ENCODE peak calls at places on chromosomes 5 and 9, in nine cellular contexts. One of them, this sample, is unnamed.

GRCh38 chr5:170434953-170435605 is 45.9 kb upstream of the KCNMB1 start:
- DNase-seq in hepatocyte: peak
- DNase-seq in nephron progenitor cell: peak
- DNase-seq in astrocyte of the spinal cord: peak
- DNase-seq in Calu3: peak
- DNase-seq in cardiac fibroblast: peak
- DNase-seq in AG04449: no peak
- DNase-seq in GM12865: peak
- DNase-seq in endodermal cell: peak
- DNase-seq in this sample: peak

GRCh38 chr9:101397746-101398334 is 578 bp downstream of the MRPL50 start:
- DNase-seq in hepatocyte: no peak
- DNase-seq in nephron progenitor cell: no peak
- DNase-seq in astrocyte of the spinal cord: no peak
- DNase-seq in Calu3: no peak
- DNase-seq in cardiac fibroblast: no peak
- DNase-seq in AG04449: no peak
- DNase-seq in GM12865: peak
- DNase-seq in endodermal cell: no peak
- DNase-seq in this sample: no peak

GRCh38 chr5:149780043-149780737 is 50.1 kb downstream of the PPARGC1B start:
- DNase-seq in hepatocyte: no peak
- DNase-seq in nephron progenitor cell: no peak
- DNase-seq in astrocyte of the spinal cord: no peak
- DNase-seq in Calu3: peak
- DNase-seq in cardiac fibroblast: no peak
- DNase-seq in AG04449: no peak
- DNase-seq in GM12865: no peak
- DNase-seq in endodermal cell: no peak
- DNase-seq in this sample: no peak

GRCh38 chr5:39599721-39600431 is 175.1 kb upstream of the DAB2 start:
- DNase-seq in hepatocyte: peak
- DNase-seq in nephron progenitor cell: no peak
- DNase-seq in astrocyte of the spinal cord: peak
- DNase-seq in Calu3: no peak
- DNase-seq in cardiac fibroblast: peak
- DNase-seq in AG04449: no peak
- DNase-seq in GM12865: no peak
- DNase-seq in endodermal cell: no peak
- DNase-seq in this sample: no peak

GRCh38 chr9:122348791-122349190 is 22.0 kb upstream of the PTGS1 start:
- DNase-seq in hepatocyte: no peak
- DNase-seq in nephron progenitor cell: no peak
- DNase-seq in astrocyte of the spinal cord: no peak
- DNase-seq in Calu3: no peak
- DNase-seq in cardiac fibroblast: no peak
- DNase-seq in AG04449: no peak
- DNase-seq in GM12865: no peak
- DNase-seq in endodermal cell: no peak
- DNase-seq in this sample: no peak

GRCh38 chr9:123656565-123656964 is 273.4 kb downstream of the DENND1A start:
- DNase-seq in hepatocyte: no peak
- DNase-seq in nephron progenitor cell: no peak
- DNase-seq in astrocyte of the spinal cord: peak
- DNase-seq in Calu3: no peak
- DNase-seq in cardiac fibroblast: peak
- DNase-seq in AG04449: no peak
- DNase-seq in GM12865: no peak
- DNase-seq in endodermal cell: no peak
- DNase-seq in this sample: no peak

GRCh38 chr5:66717455-66718373 is 121.5 kb downstream of the MAST4 start:
- DNase-seq in hepatocyte: no peak
- DNase-seq in nephron progenitor cell: no peak
- DNase-seq in astrocyte of the spinal cord: no peak
- DNase-seq in Calu3: no peak
- DNase-seq in cardiac fibroblast: no peak
- DNase-seq in AG04449: no peak
- DNase-seq in GM12865: no peak
- DNase-seq in endodermal cell: no peak
- DNase-seq in this sample: no peak

GRCh38 chr5:1005362-1005851 is 3.2 kb upstream of the NKD2 start:
- DNase-seq in hepatocyte: no peak
- DNase-seq in nephron progenitor cell: no peak
- DNase-seq in astrocyte of the spinal cord: no peak
- DNase-seq in Calu3: no peak
- DNase-seq in cardiac fibroblast: no peak
- DNase-seq in AG04449: no peak
- DNase-seq in GM12865: no peak
- DNase-seq in endodermal cell: no peak
- DNase-seq in this sample: peak

GRCh38 chr5:124746916-124747769 is 704 bp upstream of the ZNF608 start:
- DNase-seq in hepatocyte: peak
- DNase-seq in nephron progenitor cell: peak
- DNase-seq in astrocyte of the spinal cord: peak
- DNase-seq in Calu3: peak
- DNase-seq in cardiac fibroblast: peak
- DNase-seq in AG04449: no peak
- DNase-seq in GM12865: peak
- DNase-seq in endodermal cell: peak
- DNase-seq in this sample: peak

GRCh38 chr5:77282337-77283027 is 72.0 kb downstream of the PDE8B start:
- DNase-seq in hepatocyte: peak
- DNase-seq in nephron progenitor cell: no peak
- DNase-seq in astrocyte of the spinal cord: peak
- DNase-seq in Calu3: no peak
- DNase-seq in cardiac fibroblast: peak
- DNase-seq in AG04449: no peak
- DNase-seq in GM12865: no peak
- DNase-seq in endodermal cell: peak
- DNase-seq in this sample: no peak

GRCh38 chr5:83285661-83286398 is 185.7 kb upstream of the VCAN start:
- DNase-seq in hepatocyte: no peak
- DNase-seq in nephron progenitor cell: no peak
- DNase-seq in astrocyte of the spinal cord: no peak
- DNase-seq in Calu3: no peak
- DNase-seq in cardiac fibroblast: peak
- DNase-seq in AG04449: no peak
- DNase-seq in GM12865: no peak
- DNase-seq in endodermal cell: no peak
- DNase-seq in this sample: no peak

GRCh38 chr5:73663860-73664240 is 37.9 kb downstream of the ARHGEF28 start:
- DNase-seq in hepatocyte: no peak
- DNase-seq in nephron progenitor cell: no peak
- DNase-seq in astrocyte of the spinal cord: no peak
- DNase-seq in Calu3: no peak
- DNase-seq in cardiac fibroblast: no peak
- DNase-seq in AG04449: no peak
- DNase-seq in GM12865: peak
- DNase-seq in endodermal cell: no peak
- DNase-seq in this sample: no peak

GRCh38 chr5:5159282-5160108 is 19.4 kb downstream of the ADAMTS16 start:
- DNase-seq in hepatocyte: no peak
- DNase-seq in nephron progenitor cell: no peak
- DNase-seq in astrocyte of the spinal cord: no peak
- DNase-seq in Calu3: no peak
- DNase-seq in cardiac fibroblast: no peak
- DNase-seq in AG04449: no peak
- DNase-seq in GM12865: no peak
- DNase-seq in endodermal cell: no peak
- DNase-seq in this sample: no peak

GRCh38 chr5:36915653-36916052 is 39.1 kb downstream of the NIPBL start:
- DNase-seq in hepatocyte: no peak
- DNase-seq in nephron progenitor cell: no peak
- DNase-seq in astrocyte of the spinal cord: no peak
- DNase-seq in Calu3: no peak
- DNase-seq in cardiac fibroblast: peak
- DNase-seq in AG04449: no peak
- DNase-seq in GM12865: no peak
- DNase-seq in endodermal cell: no peak
- DNase-seq in this sample: no peak

GRCh38 chr9:93464395-93464794 is 11.0 kb upstream of the FAM120AOS start:
- DNase-seq in hepatocyte: no peak
- DNase-seq in nephron progenitor cell: no peak
- DNase-seq in astrocyte of the spinal cord: no peak
- DNase-seq in Calu3: no peak
- DNase-seq in cardiac fibroblast: no peak
- DNase-seq in AG04449: no peak
- DNase-seq in GM12865: peak
- DNase-seq in endodermal cell: no peak
- DNase-seq in this sample: no peak

GRCh38 chr5:137666109-137666850 is 69.6 kb downstream of the KLHL3 start:
- DNase-seq in hepatocyte: no peak
- DNase-seq in nephron progenitor cell: no peak
- DNase-seq in astrocyte of the spinal cord: peak
- DNase-seq in Calu3: peak
- DNase-seq in cardiac fibroblast: peak
- DNase-seq in AG04449: no peak
- DNase-seq in GM12865: peak
- DNase-seq in endodermal cell: no peak
- DNase-seq in this sample: no peak

GRCh38 chr5:100615362-100615761 is 80.2 kb downstream of the FAM174A start:
- DNase-seq in hepatocyte: no peak
- DNase-seq in nephron progenitor cell: no peak
- DNase-seq in astrocyte of the spinal cord: no peak
- DNase-seq in Calu3: no peak
- DNase-seq in cardiac fibroblast: no peak
- DNase-seq in AG04449: no peak
- DNase-seq in GM12865: no peak
- DNase-seq in endodermal cell: no peak
- DNase-seq in this sample: no peak

GRCh38 chr9:137130176-137130755 is 8.7 kb upstream of the GRIN1 start:
- DNase-seq in hepatocyte: no peak
- DNase-seq in nephron progenitor cell: no peak
- DNase-seq in astrocyte of the spinal cord: no peak
- DNase-seq in Calu3: peak
- DNase-seq in cardiac fibroblast: peak
- DNase-seq in AG04449: no peak
- DNase-seq in GM12865: no peak
- DNase-seq in endodermal cell: no peak
- DNase-seq in this sample: no peak
- TF ChIP-seq CTCF in hepatocyte: no peak
- TF ChIP-seq CTCF in nephron progenitor cell: no peak
- TF ChIP-seq CTCF in astrocyte of the spinal cord: no peak
- TF ChIP-seq CTCF in Calu3: no peak
- TF ChIP-seq CTCF in cardiac fibroblast: no peak
- TF ChIP-seq CTCF in AG04449: no peak
- TF ChIP-seq CTCF in GM12865: no peak
- TF ChIP-seq CTCF in endodermal cell: no peak
- TF ChIP-seq CTCF in this sample: no peak

GRCh38 chr9:17401858-17402257 is 177.0 kb upstream of the SH3GL2 start:
- DNase-seq in hepatocyte: no peak
- DNase-seq in nephron progenitor cell: no peak
- DNase-seq in astrocyte of the spinal cord: no peak
- DNase-seq in Calu3: no peak
- DNase-seq in cardiac fibroblast: peak
- DNase-seq in AG04449: no peak
- DNase-seq in GM12865: no peak
- DNase-seq in endodermal cell: no peak
- DNase-seq in this sample: no peak

GRCh38 chr9:17398351-17398750 is 180.5 kb upstream of the SH3GL2 start:
- DNase-seq in hepatocyte: peak
- DNase-seq in nephron progenitor cell: no peak
- DNase-seq in astrocyte of the spinal cord: no peak
- DNase-seq in Calu3: no peak
- DNase-seq in cardiac fibroblast: peak
- DNase-seq in AG04449: no peak
- DNase-seq in GM12865: no peak
- DNase-seq in endodermal cell: no peak
- DNase-seq in this sample: no peak

GRCh38 chr9:17403539-17403938 is 175.3 kb upstream of the SH3GL2 start:
- DNase-seq in hepatocyte: no peak
- DNase-seq in nephron progenitor cell: no peak
- DNase-seq in astrocyte of the spinal cord: no peak
- DNase-seq in Calu3: no peak
- DNase-seq in cardiac fibroblast: no peak
- DNase-seq in AG04449: no peak
- DNase-seq in GM12865: no peak
- DNase-seq in endodermal cell: no peak
- DNase-seq in this sample: no peak

GRCh38 chr9:17402309-17402708 is 176.6 kb upstream of the SH3GL2 start:
- DNase-seq in hepatocyte: no peak
- DNase-seq in nephron progenitor cell: no peak
- DNase-seq in astrocyte of the spinal cord: peak
- DNase-seq in Calu3: no peak
- DNase-seq in cardiac fibroblast: peak
- DNase-seq in AG04449: no peak
- DNase-seq in GM12865: peak
- DNase-seq in endodermal cell: no peak
- DNase-seq in this sample: peak
- TF ChIP-seq CTCF in hepatocyte: peak
- TF ChIP-seq CTCF in nephron progenitor cell: peak
- TF ChIP-seq CTCF in astrocyte of the spinal cord: peak
- TF ChIP-seq CTCF in Calu3: no peak
- TF ChIP-seq CTCF in cardiac fibroblast: peak
- TF ChIP-seq CTCF in AG04449: peak
- TF ChIP-seq CTCF in GM12865: no peak
- TF ChIP-seq CTCF in endodermal cell: peak
- TF ChIP-seq CTCF in this sample: peak

GRCh38 chr5:13359326-13359725 is 585.2 kb downstream of the DNAH5 start:
- DNase-seq in hepatocyte: no peak
- DNase-seq in nephron progenitor cell: no peak
- DNase-seq in astrocyte of the spinal cord: peak
- DNase-seq in Calu3: no peak
- DNase-seq in cardiac fibroblast: peak
- DNase-seq in AG04449: no peak
- DNase-seq in GM12865: no peak
- DNase-seq in endodermal cell: no peak
- DNase-seq in this sample: no peak

GRCh38 chr5:13356226-13356625 is 588.3 kb downstream of the DNAH5 start:
- DNase-seq in hepatocyte: no peak
- DNase-seq in nephron progenitor cell: no peak
- DNase-seq in astrocyte of the spinal cord: no peak
- DNase-seq in Calu3: no peak
- DNase-seq in cardiac fibroblast: no peak
- DNase-seq in AG04449: no peak
- DNase-seq in GM12865: no peak
- DNase-seq in endodermal cell: no peak
- DNase-seq in this sample: no peak

GRCh38 chr5:13354611-13355010 is 589.9 kb downstream of the DNAH5 start:
- DNase-seq in hepatocyte: no peak
- DNase-seq in nephron progenitor cell: no peak
- DNase-seq in astrocyte of the spinal cord: peak
- DNase-seq in Calu3: no peak
- DNase-seq in cardiac fibroblast: peak
- DNase-seq in AG04449: no peak
- DNase-seq in GM12865: no peak
- DNase-seq in endodermal cell: no peak
- DNase-seq in this sample: no peak

GRCh38 chr5:13357937-13358336 is 586.6 kb downstream of the DNAH5 start:
- DNase-seq in hepatocyte: no peak
- DNase-seq in nephron progenitor cell: no peak
- DNase-seq in astrocyte of the spinal cord: no peak
- DNase-seq in Calu3: no peak
- DNase-seq in cardiac fibroblast: no peak
- DNase-seq in AG04449: no peak
- DNase-seq in GM12865: no peak
- DNase-seq in endodermal cell: no peak
- DNase-seq in this sample: no peak
- TF ChIP-seq CTCF in hepatocyte: no peak
- TF ChIP-seq CTCF in nephron progenitor cell: no peak
- TF ChIP-seq CTCF in astrocyte of the spinal cord: no peak
- TF ChIP-seq CTCF in Calu3: no peak
- TF ChIP-seq CTCF in cardiac fibroblast: no peak
- TF ChIP-seq CTCF in AG04449: no peak
- TF ChIP-seq CTCF in GM12865: no peak
- TF ChIP-seq CTCF in endodermal cell: no peak
- TF ChIP-seq CTCF in this sample: no peak

GRCh38 chr5:135204151-135204600 is 170.1 kb upstream of the PITX1 start:
- DNase-seq in hepatocyte: no peak
- DNase-seq in nephron progenitor cell: no peak
- DNase-seq in astrocyte of the spinal cord: peak
- DNase-seq in Calu3: no peak
- DNase-seq in cardiac fibroblast: peak
- DNase-seq in AG04449: no peak
- DNase-seq in GM12865: no peak
- DNase-seq in endodermal cell: no peak
- DNase-seq in this sample: no peak
- TF ChIP-seq CTCF in hepatocyte: peak
- TF ChIP-seq CTCF in nephron progenitor cell: peak
- TF ChIP-seq CTCF in astrocyte of the spinal cord: peak
- TF ChIP-seq CTCF in Calu3: peak
- TF ChIP-seq CTCF in cardiac fibroblast: peak
- TF ChIP-seq CTCF in AG04449: peak
- TF ChIP-seq CTCF in GM12865: peak
- TF ChIP-seq CTCF in endodermal cell: peak
- TF ChIP-seq CTCF in this sample: peak